ENCODE peak calls at places on chromosomes 7 and 10, in seven cellular contexts. L is endothelial cell of umbilical vein, B is left ventricle myocardium inferior, G is GM10248, N is GM12865, S is neural crest cell, K is astrocyte of the spinal cord. C is an unnamed sample.

GRCh38 chr10:31353574-31353973 is 34.6 kb downstream of the ZEB1 start:
- DNase-seq in N (peak), K (peak), B (no peak), S (no peak), G (peak), L (peak), C (peak)

GRCh38 chr7:30553141-30553540 is 41.5 kb upstream of the GARS1 start:
- DNase-seq in K (no peak), N (no peak), L (no peak), B (no peak), G (no peak), S (no peak), C (no peak)

GRCh38 chr7:98745722-98746318 is 124.0 kb downstream of the TMEM130 start:
- DNase-seq in G (peak), L (peak), N (peak), K (peak), S (peak), B (peak), C (peak)

GRCh38 chr10:69318997-69319727 is 40.9 kb downstream of the HK1 start:
- DNase-seq in S (peak), N (peak), G (peak), K (peak), L (peak), B (peak), C (peak)

GRCh38 chr10:78448994-78449418 is 415.3 kb downstream of the RPS24 start:
- DNase-seq in G (no peak), K (no peak), N (no peak), B (no peak), S (no peak), L (no peak), C (no peak)

GRCh38 chr10:14625210-14625621 is 149.5 kb downstream of the FAM107B start:
- DNase-seq in S (no peak), B (no peak), N (no peak), G (no peak), L (no peak), K (no peak), C (no peak)

GRCh38 chr7:4850262-4850795 is 11.5 kb downstream of the PAPOLB start:
- DNase-seq in B (no peak), S (no peak), K (no peak), N (no peak), G (no peak), L (no peak), C (no peak)

GRCh38 chr10:131226831-131227740 is 84.4 kb downstream of the TCERG1L start:
- DNase-seq in K (no peak), S (no peak), B (no peak), N (no peak), L (no peak), G (no peak), C (no peak)

GRCh38 chr10:110774069-110775021 is 97.4 kb upstream of the PDCD4 start:
- DNase-seq in G (peak), S (no peak), L (peak), K (peak), B (no peak), N (peak), C (peak)

GRCh38 chr10:110501142-110501937 is 3.6 kb downstream of the DUSP5 start:
- DNase-seq in K (peak), G (peak), N (peak), S (no peak), B (peak), L (peak), C (peak)

GRCh38 chr10:46555713-46556514 is 544 bp downstream of the GPRIN2 start:
- DNase-seq in G (no peak), K (no peak), B (peak), N (no peak), S (peak), L (no peak), C (no peak)

GRCh38 chr7:16753932-16754571 is 497 bp downstream of the TSPAN13 start:
- DNase-seq in L (peak), S (peak), K (peak), B (peak), G (peak), N (no peak), C (peak)

GRCh38 chr10:34960983-34961382 is 129.2 kb downstream of the CUL2 start:
- DNase-seq in G (no peak), K (peak), S (no peak), B (peak), L (no peak), N (no peak), C (no peak)

GRCh38 chr7:34655384-34655783 is 2.6 kb upstream of the NPSR1 start:
- DNase-seq in L (no peak), G (no peak), S (no peak), N (no peak), K (no peak), B (no peak), C (no peak)

GRCh38 chr7:74173491-74173865 is 678 bp upstream of the EIF4H start:
- DNase-seq in N (no peak), L (no peak), B (no peak), G (no peak), S (no peak), K (no peak), C (no peak)

GRCh38 chr7:134290286-134290685 is 26.4 kb downstream of the SLC35B4 start:
- DNase-seq in G (no peak), K (peak), B (no peak), L (no peak), S (no peak), N (no peak), C (no peak)

GRCh38 chr7:150973571-150974451 is 4.3 kb downstream of the KCNH2 start:
- DNase-seq in K (no peak), G (no peak), L (no peak), S (no peak), N (no peak), B (no peak), C (peak)

GRCh38 chr10:131311661-131312260 is at the start of gene TCERG1L:
- DNase-seq in S (peak), B (no peak), K (no peak), L (no peak), N (no peak), G (no peak), C (peak)

GRCh38 chr7:152435384-152436278 is at the start of gene KMT2C:
- DNase-seq in G (peak), N (peak), L (peak), S (peak), K (peak), B (peak), C (peak)

DNA sequence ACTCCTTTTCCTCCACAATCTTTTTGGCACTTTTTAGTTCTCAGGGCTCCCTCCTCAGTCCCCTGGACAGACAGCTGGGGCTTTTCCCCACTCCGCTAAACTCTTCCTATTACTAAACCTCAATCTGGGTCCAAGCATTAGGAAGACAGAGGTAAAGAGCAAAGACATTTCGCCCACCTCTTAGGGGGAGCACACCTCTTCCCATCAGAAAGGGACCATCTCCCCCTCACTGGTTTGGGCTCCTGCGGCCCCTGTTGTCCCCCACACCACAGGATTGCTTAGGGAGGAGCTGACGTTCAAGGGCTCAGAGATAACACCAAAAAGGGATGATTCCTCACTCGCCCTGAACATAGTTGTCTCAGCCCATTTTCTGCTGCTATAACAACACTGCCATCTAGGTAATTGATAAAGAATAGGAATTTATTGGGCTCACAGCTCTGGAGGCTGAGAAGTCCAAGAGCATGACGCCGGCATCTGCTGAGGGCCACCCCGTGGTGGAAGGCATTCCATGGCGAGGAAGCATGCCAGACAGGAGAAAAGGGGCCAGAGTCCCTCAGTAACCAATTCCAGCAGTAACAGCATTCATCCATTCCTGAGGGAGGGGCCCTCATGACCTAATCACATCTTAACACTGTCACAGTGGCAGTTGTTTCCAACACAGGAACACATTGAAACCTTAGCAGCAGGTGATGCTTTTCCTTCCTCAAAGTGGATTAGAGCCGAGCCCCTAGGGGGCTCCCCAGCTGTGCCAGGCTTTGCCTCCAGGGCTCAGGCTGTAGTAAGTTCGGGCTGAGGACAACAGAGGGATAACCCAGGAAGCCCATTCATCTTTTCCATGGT is 209.6 kb downstream of the EBF3 start:
- DNase-seq in B (no peak), S (no peak), L (no peak), G (no peak), N (no peak), K (no peak), C (no peak)
- TF ChIP-seq CTCF in B (no peak), S (no peak), L (no peak), G (no peak), N (no peak), K (no peak), C (no peak)

DNA sequence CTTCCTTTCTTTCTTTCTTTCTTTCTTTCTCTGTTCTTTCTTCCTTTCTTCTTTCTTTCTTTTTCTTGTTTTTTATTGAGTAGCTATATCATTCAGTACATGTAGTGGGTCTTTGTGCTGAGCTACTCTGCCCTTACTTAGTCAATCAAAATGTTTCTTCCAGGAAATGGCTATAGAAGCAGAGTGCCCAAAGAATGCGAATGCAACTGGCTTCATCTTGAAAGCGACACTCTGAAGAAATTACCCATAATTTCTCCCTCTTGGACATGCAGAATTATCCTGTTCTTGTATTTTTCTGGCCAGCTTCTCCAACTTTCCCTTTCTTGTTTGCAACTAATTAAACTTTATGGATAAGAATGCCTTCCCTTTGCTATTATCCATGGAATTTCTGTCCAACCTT is 441.5 kb downstream of the MAGI2 start:
- DNase-seq in K (no peak), N (no peak), B (no peak), L (no peak), G (no peak), S (no peak), C (no peak)
- TF ChIP-seq CTCF in K (no peak), N (no peak), B (no peak), L (no peak), G (no peak), S (no peak), C (no peak)

GRCh38 chr10:99975106-99975829 is 34.5 kb downstream of the DNMBP start:
- DNase-seq in G (peak), K (no peak), N (peak), S (no peak), L (no peak), B (no peak), C (no peak)

GRCh38 chr10:99976886-99977391 is 32.8 kb downstream of the DNMBP start:
- DNase-seq in K (peak), L (peak), N (no peak), B (no peak), S (no peak), G (no peak), C (no peak)

GRCh38 chr10:99975942-99976809 is 33.6 kb downstream of the DNMBP start:
- DNase-seq in G (no peak), N (peak), B (no peak), K (peak), L (peak), S (no peak), C (no peak)

GRCh38 chr10:99977916-99978315 is 31.8 kb downstream of the DNMBP start:
- DNase-seq in N (no peak), G (no peak), L (no peak), B (no peak), K (no peak), S (no peak), C (no peak)

GRCh38 chr10:99973190-99973589 is 36.6 kb downstream of the DNMBP start:
- DNase-seq in S (no peak), L (no peak), N (no peak), B (no peak), K (no peak), G (no peak), C (no peak)
- TF ChIP-seq CTCF in S (peak), L (no peak), N (peak), B (peak), K (peak), G (peak), C (no peak)

GRCh38 chr10:6204063-6204340 is 1.3 kb downstream of the PFKFB3 start:
- DNase-seq in K (no peak), N (peak), G (no peak), B (no peak), S (no peak), L (no peak), C (peak)

GRCh38 chr10:6204341-6205191 is 1.8 kb downstream of the PFKFB3 start:
- DNase-seq in L (peak), B (peak), K (peak), N (peak), G (no peak), S (no peak), C (peak)

GRCh38 chr10:6202098-6202683 is 541 bp upstream of the PFKFB3 start:
- DNase-seq in N (no peak), L (no peak), S (no peak), B (no peak), K (no peak), G (no peak), C (peak)

GRCh38 chr10:6202684-6203330 is at the start of gene PFKFB3:
- DNase-seq in K (peak), G (peak), S (peak), N (peak), L (peak), B (peak), C (peak)

DNA sequence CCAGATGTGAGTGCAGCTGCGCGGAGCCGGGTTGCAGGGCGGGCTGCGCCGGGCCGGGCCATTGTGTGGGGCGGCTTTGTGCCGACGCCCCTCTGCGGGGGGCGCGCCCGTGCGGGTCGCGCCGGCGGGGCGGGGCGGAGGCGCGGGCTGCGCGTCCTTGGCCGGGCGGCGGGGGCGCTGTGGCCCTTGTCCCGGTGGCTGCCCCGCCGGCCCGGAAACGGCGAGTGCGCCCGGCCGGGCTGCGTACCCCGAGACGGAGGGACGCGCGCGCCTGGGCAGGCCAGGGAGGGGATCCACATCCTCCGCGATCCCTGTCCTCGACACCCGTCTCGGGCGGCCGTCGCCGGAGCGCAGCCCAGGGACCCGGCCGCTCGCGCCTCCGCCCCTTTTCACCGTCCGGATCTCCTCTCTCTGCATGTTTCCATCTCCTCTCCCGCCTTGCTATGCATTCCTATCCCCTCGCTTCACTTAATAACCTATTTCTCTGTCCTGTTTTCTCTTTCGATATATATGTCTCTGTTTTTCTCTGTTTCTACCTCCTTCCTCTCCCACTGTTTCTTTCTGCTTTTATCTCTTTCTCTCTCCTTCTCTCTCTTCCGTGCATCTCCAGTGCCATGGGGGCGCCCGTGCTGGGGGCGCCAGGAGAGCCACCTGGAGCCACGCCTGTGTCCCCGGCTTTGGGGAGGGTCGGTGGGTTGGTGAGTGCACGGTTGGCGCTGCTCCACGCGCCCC is 765 bp downstream of the PFKFB3 start:
- DNase-seq in K (peak), N (peak), L (peak), G (peak), B (peak), S (peak), C (no peak)
- TF ChIP-seq CTCF in K (peak), N (peak), L (peak), G (peak), B (peak), S (peak), C (peak)

DNA sequence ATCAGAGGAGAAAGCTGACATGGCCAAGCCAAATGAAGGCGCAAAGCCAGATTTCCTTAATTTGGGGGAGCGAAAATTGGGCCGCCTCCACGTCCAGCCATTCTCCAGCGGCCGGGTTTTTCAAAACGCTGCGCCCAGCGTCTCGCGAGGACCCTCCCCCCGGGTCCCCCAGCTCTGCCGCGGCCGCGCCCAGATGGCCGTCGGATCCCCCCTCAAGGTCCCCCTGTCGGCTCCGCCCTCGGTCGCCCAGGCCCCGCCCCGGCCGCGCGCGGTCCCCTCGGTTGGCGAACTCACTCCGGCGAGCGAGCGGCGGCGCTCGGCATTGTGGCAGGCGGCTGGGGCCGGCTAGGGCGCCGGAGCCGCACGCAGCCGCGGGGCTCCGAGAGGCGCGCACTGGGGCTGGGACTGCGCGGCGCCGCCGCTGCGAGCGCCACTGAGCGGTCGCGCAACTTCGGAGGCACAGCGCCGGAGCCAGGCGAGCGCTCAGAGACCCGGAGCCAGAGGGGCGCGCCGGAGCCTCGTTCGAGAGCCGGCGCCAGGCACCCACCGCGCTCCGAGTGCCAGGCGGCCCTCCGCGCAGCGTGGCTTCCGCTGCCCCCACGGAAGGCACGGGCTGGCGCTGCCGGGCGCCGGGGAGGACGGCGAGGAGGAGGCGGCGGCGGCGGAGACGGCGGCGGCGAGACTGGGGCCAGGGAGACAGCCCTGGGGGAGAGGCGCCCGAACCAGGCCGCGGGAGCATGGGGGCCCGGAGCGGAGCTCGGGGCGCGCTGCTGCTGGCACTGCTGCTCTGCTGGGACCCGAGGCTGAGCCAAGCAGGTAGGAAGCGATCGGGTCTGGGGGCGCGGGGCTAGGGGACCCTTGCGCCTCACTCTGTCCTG is at the start of gene UNC5B:
- DNase-seq in N (peak), G (peak), L (peak), K (peak), B (peak), S (peak), C (peak)
- TF ChIP-seq CTCF in N (no peak), G (no peak), L (no peak), K (peak), B (peak), S (peak), C (no peak)